ENCODE peak calls at places on chromosomes 16 and 17, in seven cellular contexts. One of them, this sample, is unnamed.

GRCh38 chr16:74950511-74950910 is 34.4 kb downstream of the WDR59 start:
- ATAC-seq in T-cell: no peak
- ATAC-seq in heart left ventricle: no peak
- ATAC-seq in left lung: no peak
- ATAC-seq in foreskin keratinocyte: no peak
- ATAC-seq in activated naive CD8-positive, alpha-beta T cell treated with anti-CD3 and anti-CD28 coated beads, Interleukin-2, amount 10 ng/mL, durations not matched to agents 7 days and 5 days: no peak
- ATAC-seq in stimulated activated naive B cell treated with anti-CD40 and anti-IgM and Interleukin-4, amounts not matched to agents 10 μg/mL and 1 μg/mL and 100 μg/mL, for 72 hours: no peak
- ATAC-seq in this sample: no peak

GRCh38 chr16:74888888-74889287 is 96.0 kb downstream of the WDR59 start:
- ATAC-seq in T-cell: no peak
- ATAC-seq in heart left ventricle: no peak
- ATAC-seq in left lung: no peak
- ATAC-seq in foreskin keratinocyte: no peak
- ATAC-seq in activated naive CD8-positive, alpha-beta T cell treated with anti-CD3 and anti-CD28 coated beads, Interleukin-2, amount 10 ng/mL, durations not matched to agents 7 days and 5 days: no peak
- ATAC-seq in stimulated activated naive B cell treated with anti-CD40 and anti-IgM and Interleukin-4, amounts not matched to agents 10 μg/mL and 1 μg/mL and 100 μg/mL, for 72 hours: no peak
- ATAC-seq in this sample: no peak

GRCh38 chr17:64107517-64108235 is 22.3 kb downstream of the ERN1 start:
- ATAC-seq in T-cell: no peak
- ATAC-seq in heart left ventricle: no peak
- ATAC-seq in left lung: peak
- ATAC-seq in foreskin keratinocyte: no peak
- ATAC-seq in activated naive CD8-positive, alpha-beta T cell treated with anti-CD3 and anti-CD28 coated beads, Interleukin-2, amount 10 ng/mL, durations not matched to agents 7 days and 5 days: no peak
- ATAC-seq in stimulated activated naive B cell treated with anti-CD40 and anti-IgM and Interleukin-4, amounts not matched to agents 10 μg/mL and 1 μg/mL and 100 μg/mL, for 72 hours: no peak
- ATAC-seq in this sample: peak

GRCh38 chr16:48537909-48538745 is 71.9 kb downstream of the N4BP1 start:
- ATAC-seq in T-cell: no peak
- ATAC-seq in heart left ventricle: peak
- ATAC-seq in left lung: peak
- ATAC-seq in foreskin keratinocyte: no peak
- ATAC-seq in activated naive CD8-positive, alpha-beta T cell treated with anti-CD3 and anti-CD28 coated beads, Interleukin-2, amount 10 ng/mL, durations not matched to agents 7 days and 5 days: no peak
- ATAC-seq in stimulated activated naive B cell treated with anti-CD40 and anti-IgM and Interleukin-4, amounts not matched to agents 10 μg/mL and 1 μg/mL and 100 μg/mL, for 72 hours: no peak
- ATAC-seq in this sample: peak

GRCh38 chr17:8859029-8859803 is 8.3 kb downstream of the PIK3R6 start:
- ATAC-seq in T-cell: no peak
- ATAC-seq in heart left ventricle: no peak
- ATAC-seq in left lung: peak
- ATAC-seq in foreskin keratinocyte: peak
- ATAC-seq in activated naive CD8-positive, alpha-beta T cell treated with anti-CD3 and anti-CD28 coated beads, Interleukin-2, amount 10 ng/mL, durations not matched to agents 7 days and 5 days: no peak
- ATAC-seq in stimulated activated naive B cell treated with anti-CD40 and anti-IgM and Interleukin-4, amounts not matched to agents 10 μg/mL and 1 μg/mL and 100 μg/mL, for 72 hours: peak
- ATAC-seq in this sample: no peak

GRCh38 chr16:84169765-84170310 is 17.0 kb downstream of the TAF1C start:
- ATAC-seq in T-cell: no peak
- ATAC-seq in heart left ventricle: no peak
- ATAC-seq in left lung: no peak
- ATAC-seq in foreskin keratinocyte: no peak
- ATAC-seq in activated naive CD8-positive, alpha-beta T cell treated with anti-CD3 and anti-CD28 coated beads, Interleukin-2, amount 10 ng/mL, durations not matched to agents 7 days and 5 days: no peak
- ATAC-seq in stimulated activated naive B cell treated with anti-CD40 and anti-IgM and Interleukin-4, amounts not matched to agents 10 μg/mL and 1 μg/mL and 100 μg/mL, for 72 hours: no peak
- ATAC-seq in this sample: no peak

GRCh38 chr16:7653746-7654145 is 321.1 kb downstream of the RBFOX1 start:
- ATAC-seq in T-cell: no peak
- ATAC-seq in heart left ventricle: no peak
- ATAC-seq in left lung: no peak
- ATAC-seq in foreskin keratinocyte: no peak
- ATAC-seq in activated naive CD8-positive, alpha-beta T cell treated with anti-CD3 and anti-CD28 coated beads, Interleukin-2, amount 10 ng/mL, durations not matched to agents 7 days and 5 days: no peak
- ATAC-seq in stimulated activated naive B cell treated with anti-CD40 and anti-IgM and Interleukin-4, amounts not matched to agents 10 μg/mL and 1 μg/mL and 100 μg/mL, for 72 hours: no peak
- ATAC-seq in this sample: no peak

GRCh38 chr16:15985144-15985543 is 35.7 kb downstream of the ABCC1 start:
- ATAC-seq in T-cell: no peak
- ATAC-seq in heart left ventricle: no peak
- ATAC-seq in left lung: no peak
- ATAC-seq in foreskin keratinocyte: no peak
- ATAC-seq in activated naive CD8-positive, alpha-beta T cell treated with anti-CD3 and anti-CD28 coated beads, Interleukin-2, amount 10 ng/mL, durations not matched to agents 7 days and 5 days: no peak
- ATAC-seq in stimulated activated naive B cell treated with anti-CD40 and anti-IgM and Interleukin-4, amounts not matched to agents 10 μg/mL and 1 μg/mL and 100 μg/mL, for 72 hours: peak
- ATAC-seq in this sample: no peak

GRCh38 chr17:38453951-38454421 is 25.7 kb downstream of the ARHGAP23 start:
- ATAC-seq in T-cell: no peak
- ATAC-seq in heart left ventricle: no peak
- ATAC-seq in left lung: no peak
- ATAC-seq in foreskin keratinocyte: no peak
- ATAC-seq in activated naive CD8-positive, alpha-beta T cell treated with anti-CD3 and anti-CD28 coated beads, Interleukin-2, amount 10 ng/mL, durations not matched to agents 7 days and 5 days: no peak
- ATAC-seq in stimulated activated naive B cell treated with anti-CD40 and anti-IgM and Interleukin-4, amounts not matched to agents 10 μg/mL and 1 μg/mL and 100 μg/mL, for 72 hours: no peak
- ATAC-seq in this sample: no peak

GRCh38 chr17:34398990-34399389 is 36.0 kb upstream of the CCL1 start:
- ATAC-seq in T-cell: no peak
- ATAC-seq in heart left ventricle: no peak
- ATAC-seq in left lung: peak
- ATAC-seq in foreskin keratinocyte: no peak
- ATAC-seq in activated naive CD8-positive, alpha-beta T cell treated with anti-CD3 and anti-CD28 coated beads, Interleukin-2, amount 10 ng/mL, durations not matched to agents 7 days and 5 days: peak
- ATAC-seq in stimulated activated naive B cell treated with anti-CD40 and anti-IgM and Interleukin-4, amounts not matched to agents 10 μg/mL and 1 μg/mL and 100 μg/mL, for 72 hours: peak
- ATAC-seq in this sample: no peak

GRCh38 chr16:57946181-57946801 is 24.6 kb downstream of the CNGB1 start:
- ATAC-seq in T-cell: no peak
- ATAC-seq in heart left ventricle: no peak
- ATAC-seq in left lung: no peak
- ATAC-seq in foreskin keratinocyte: no peak
- ATAC-seq in activated naive CD8-positive, alpha-beta T cell treated with anti-CD3 and anti-CD28 coated beads, Interleukin-2, amount 10 ng/mL, durations not matched to agents 7 days and 5 days: no peak
- ATAC-seq in stimulated activated naive B cell treated with anti-CD40 and anti-IgM and Interleukin-4, amounts not matched to agents 10 μg/mL and 1 μg/mL and 100 μg/mL, for 72 hours: no peak
- ATAC-seq in this sample: no peak

GRCh38 chr16:81170824-81171223 is 67.7 kb upstream of the BCO1 start:
- ATAC-seq in T-cell: no peak
- ATAC-seq in heart left ventricle: no peak
- ATAC-seq in left lung: no peak
- ATAC-seq in foreskin keratinocyte: peak
- ATAC-seq in activated naive CD8-positive, alpha-beta T cell treated with anti-CD3 and anti-CD28 coated beads, Interleukin-2, amount 10 ng/mL, durations not matched to agents 7 days and 5 days: no peak
- ATAC-seq in stimulated activated naive B cell treated with anti-CD40 and anti-IgM and Interleukin-4, amounts not matched to agents 10 μg/mL and 1 μg/mL and 100 μg/mL, for 72 hours: no peak
- ATAC-seq in this sample: peak

GRCh38 chr17:68642118-68642412 is 40.9 kb upstream of the FAM20A start:
- ATAC-seq in T-cell: no peak
- ATAC-seq in heart left ventricle: no peak
- ATAC-seq in left lung: no peak
- ATAC-seq in foreskin keratinocyte: no peak
- ATAC-seq in activated naive CD8-positive, alpha-beta T cell treated with anti-CD3 and anti-CD28 coated beads, Interleukin-2, amount 10 ng/mL, durations not matched to agents 7 days and 5 days: no peak
- ATAC-seq in stimulated activated naive B cell treated with anti-CD40 and anti-IgM and Interleukin-4, amounts not matched to agents 10 μg/mL and 1 μg/mL and 100 μg/mL, for 72 hours: no peak
- ATAC-seq in this sample: no peak